ENCODE peak calls at places on chromosome 20, in four cellular contexts. V is GM20000, Y is mesothelial cell of epicardium, Z is breast epithelium. J is an unnamed sample.
A peak's percentile ranks its signal among the peaks of the same experiment; 100 is the strongest.

GRCh38 chr20:24894488-24894887 is 54.6 kb upstream of the CST7 start:
- DNase-seq in Y (no peak), Z (no peak), V (no peak), J (no peak)

GRCh38 chr20:37526238-37526838 is 1.3 kb downstream of the BLCAP start:
- DNase-seq in V (peak; percentile 48), Z (peak; percentile 77), Y (peak; percentile 53), J (no peak)

GRCh38 chr20:50513169-50514034 is 3.2 kb downstream of the PTPN1 start:
- DNase-seq in Y (no peak), V (no peak), Z (no peak), J (no peak)

GRCh38 chr20:19889011-19889953 is 127.9 kb upstream of the NAA20 start:
- DNase-seq in Z (peak; percentile 64), Y (no peak), V (no peak), J (no peak)

GRCh38 chr20:25750765-25751696 is 54.4 kb upstream of the ZNF337 start:
- DNase-seq in V (peak; percentile 84), Z (no peak), Y (no peak), J (peak; percentile 32)

GRCh38 chr20:62202676-62203377 is 17.3 kb downstream of the HRH3 start:
- DNase-seq in Z (no peak), V (no peak), Y (no peak), J (no peak)

GRCh38 chr20:46872315-46873211 is 22.1 kb upstream of the EYA2 start:
- DNase-seq in V (no peak), Y (no peak), Z (no peak), J (no peak)

GRCh38 chr20:55565374-55565773 is 439.9 kb downstream of the CBLN4 start:
- DNase-seq in Z (no peak), Y (no peak), V (no peak), J (no peak)

GRCh38 chr20:33917813-33918525 is 75.7 kb upstream of the RALY start:
- DNase-seq in Z (no peak), V (no peak), Y (no peak), J (no peak)

GRCh38 chr20:23365390-23366165 is 3.6 kb downstream of the GZF1 start:
- DNase-seq in Y (no peak), Z (no peak), V (no peak), J (no peak)

GRCh38 chr20:55375920-55376319 is 629.4 kb downstream of the CBLN4 start:
- DNase-seq in Z (no peak), Y (no peak), V (no peak), J (no peak)

GRCh38 chr20:52432740-52433139 is 241.2 kb upstream of the ZFP64 start:
- DNase-seq in V (no peak), Y (no peak), Z (no peak), J (no peak)

GRCh38 chr20:23596856-23597255 is 8.9 kb downstream of the CST9 start:
- DNase-seq in V (no peak), Y (no peak), Z (no peak), J (no peak)

GRCh38 chr20:23629017-23629541 is 8.7 kb downstream of the CST3 start:
- DNase-seq in V (no peak), Z (no peak), Y (no peak), J (no peak)

DNA sequence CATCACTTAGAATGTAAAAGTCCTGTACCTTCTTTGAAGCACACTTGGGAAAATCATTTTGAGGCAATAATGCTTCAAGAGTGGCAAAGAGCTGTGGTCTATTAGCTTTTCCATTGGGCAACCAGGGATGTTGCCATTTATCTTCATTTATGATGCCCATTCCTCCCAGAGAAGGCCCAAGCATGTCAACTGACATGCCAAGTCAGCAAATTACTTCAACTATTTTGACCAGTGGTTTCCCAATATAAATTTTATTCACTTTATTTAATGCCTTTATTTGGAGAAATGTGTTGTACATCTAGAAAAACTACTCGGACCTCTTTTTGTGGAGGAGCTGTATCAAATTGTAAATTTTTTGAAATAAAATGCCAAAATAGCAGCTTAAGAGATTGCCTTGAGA is 164.1 kb upstream of the PCSK2 start:
- DNase-seq in Y (no peak), Z (no peak), V (no peak), J (no peak)
- TF ChIP-seq CTCF in Y (no peak), Z (no peak), V (no peak), J (no peak)

GRCh38 chr20:32893878-32894483 is 35.3 kb downstream of the EFCAB8 start:
- DNase-seq in Y (no peak), V (peak; percentile 30), Z (no peak), J (no peak)
- TF ChIP-seq CTCF in Y (no peak), V (peak; percentile 42), Z (no peak), J (no peak)

GRCh38 chr20:58512808-58513552 is 2.2 kb downstream of the APCDD1L start:
- DNase-seq in V (no peak), Z (no peak), Y (no peak), J (no peak)
- TF ChIP-seq CTCF in V (no peak), Z (no peak), Y (no peak), J (no peak)

GRCh38 chr20:39839406-39840119 is 849.5 kb downstream of the MAFB start:
- DNase-seq in Z (no peak), V (no peak), Y (no peak), J (no peak)
- TF ChIP-seq CTCF in Z (no peak), V (no peak), Y (no peak), J (no peak)

GRCh38 chr20:40933758-40934157 is 94.9 kb upstream of the TOP1 start:
- DNase-seq in Z (no peak), V (no peak), Y (no peak), J (no peak)

GRCh38 chr20:40942015-40942414 is 86.6 kb upstream of the TOP1 start:
- DNase-seq in V (no peak), Y (no peak), Z (no peak), J (no peak)

GRCh38 chr20:40941023-40941655 is 87.5 kb upstream of the TOP1 start:
- DNase-seq in Y (no peak), V (no peak), Z (no peak), J (no peak)

GRCh38 chr20:40939667-40940066 is 89.0 kb upstream of the TOP1 start:
- DNase-seq in Z (no peak), Y (no peak), V (no peak), J (no peak)

GRCh38 chr20:40938020-40938419 is 90.6 kb upstream of the TOP1 start:
- DNase-seq in Z (no peak), V (no peak), Y (no peak), J (no peak)
- TF ChIP-seq CTCF in Z (no peak), V (no peak), Y (no peak), J (no peak)

GRCh38 chr20:53750827-53751393 is 157.3 kb upstream of the ZNF217 start:
- DNase-seq in V (no peak), Z (no peak), Y (peak; percentile 66), J (no peak)
- TF ChIP-seq CTCF in V (no peak), Z (no peak), Y (no peak), J (no peak)

DNA sequence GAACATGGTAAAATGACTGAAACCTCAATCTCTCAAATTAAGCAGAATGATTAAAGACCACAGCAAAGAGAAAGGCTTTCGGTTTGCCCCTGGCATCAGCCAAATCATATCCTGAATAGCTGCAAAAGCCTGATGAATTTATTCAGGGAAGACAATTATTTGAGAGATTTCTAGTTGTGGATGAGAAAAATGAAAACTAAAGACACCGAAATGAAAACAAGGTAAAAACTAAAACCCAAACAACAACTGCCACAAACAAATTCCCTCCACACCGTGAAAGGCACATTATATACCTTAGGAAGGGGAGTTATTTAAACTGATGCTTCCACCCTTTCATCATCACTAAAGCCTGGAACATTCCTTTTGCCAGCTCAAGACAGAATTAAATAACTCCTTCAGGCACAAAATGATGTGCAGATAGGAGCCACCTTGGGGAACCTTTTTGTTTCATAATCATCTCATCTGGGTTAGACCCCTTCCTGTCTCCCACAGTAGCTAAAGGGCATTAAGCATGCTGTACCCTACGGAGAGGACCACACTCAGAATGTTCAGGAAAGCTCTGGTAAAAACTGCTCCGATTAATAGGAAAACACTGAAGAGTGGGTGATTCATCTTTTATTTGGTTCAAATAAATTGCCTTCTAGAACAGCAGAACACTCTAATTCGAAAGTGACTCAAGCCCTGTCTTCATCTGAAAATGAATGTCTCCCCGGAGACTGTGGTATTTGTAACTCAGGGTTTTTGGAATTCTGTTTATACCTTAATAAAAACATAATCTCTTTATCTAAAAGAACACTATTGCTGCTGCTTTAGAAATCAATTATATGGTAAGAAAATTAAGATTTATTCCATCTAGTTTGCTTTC is 9.1 kb upstream of the ANKRD60 start:
- DNase-seq in V (no peak), Z (no peak), Y (no peak), J (no peak)
- TF ChIP-seq CTCF in V (no peak), Z (no peak), Y (peak; percentile 48), J (no peak)